ENCODE peak calls at places on chromosomes 3 and 15, in four cellular contexts. One of them, this sample, is unnamed.

GRCh38 chr15:89150762-89151305 is 62.6 kb downstream of the ABHD2 start:
- DNase-seq in A549: no peak
- DNase-seq in GM12878: no peak
- DNase-seq in H1: no peak
- DNase-seq in this sample: no peak

GRCh38 chr3:48991851-48992545 is 2.0 kb downstream of the P4HTM start:
- DNase-seq in A549: no peak
- DNase-seq in GM12878: no peak
- DNase-seq in H1: no peak
- DNase-seq in this sample: no peak

GRCh38 chr15:39823634-39824033 is 41.0 kb upstream of the FSIP1 start:
- DNase-seq in A549: no peak
- DNase-seq in GM12878: no peak
- DNase-seq in H1: no peak
- DNase-seq in this sample: no peak

GRCh38 chr3:47573190-47574172 is 5.2 kb downstream of the CSPG5 start:
- DNase-seq in A549: no peak
- DNase-seq in GM12878: no peak
- DNase-seq in H1: no peak
- DNase-seq in this sample: no peak

GRCh38 chr15:95429345-95429744 is 901.2 kb upstream of the NR2F2 start:
- DNase-seq in A549: no peak
- DNase-seq in GM12878: no peak
- DNase-seq in H1: no peak
- DNase-seq in this sample: no peak

GRCh38 chr15:39188930-39189329 is 391.9 kb upstream of the THBS1 start:
- DNase-seq in A549: peak; percentile 80
- DNase-seq in GM12878: no peak
- DNase-seq in H1: no peak
- DNase-seq in this sample: no peak

GRCh38 chr3:150925751-150926201 is 20.5 kb upstream of the MINDY4B start:
- DNase-seq in A549: peak; percentile 49
- DNase-seq in GM12878: no peak
- DNase-seq in H1: peak; percentile 80
- DNase-seq in this sample: peak; percentile 59

GRCh38 chr3:129592362-129593150 is 13.9 kb downstream of the PLXND1 start:
- DNase-seq in A549: no peak
- DNase-seq in GM12878: no peak
- DNase-seq in H1: peak; percentile 77
- DNase-seq in this sample: no peak

GRCh38 chr3:159902531-159903314 is 85.9 kb upstream of the IL12A start:
- DNase-seq in A549: no peak
- DNase-seq in GM12878: no peak
- DNase-seq in H1: no peak
- DNase-seq in this sample: no peak

GRCh38 chr3:144480520-144480919 is 508.9 kb downstream of the DIPK2A start:
- DNase-seq in A549: no peak
- DNase-seq in GM12878: no peak
- DNase-seq in H1: no peak
- DNase-seq in this sample: no peak

GRCh38 chr3:11820540-11821041 is 26.1 kb downstream of the TAMM41 start:
- DNase-seq in A549: peak; percentile 5
- DNase-seq in GM12878: no peak
- DNase-seq in H1: no peak
- DNase-seq in this sample: no peak

GRCh38 chr15:51758645-51759044 is 7.2 kb downstream of the TMOD2 start:
- DNase-seq in A549: no peak
- DNase-seq in GM12878: no peak
- DNase-seq in H1: no peak
- DNase-seq in this sample: peak; percentile 70

GRCh38 chr3:175526609-175527280 is 667.6 kb downstream of the NAALADL2 start:
- DNase-seq in A549: no peak
- DNase-seq in GM12878: no peak
- DNase-seq in H1: no peak
- DNase-seq in this sample: no peak

GRCh38 chr15:39920510-39921273 is 626 bp upstream of the GPR176 start:
- DNase-seq in A549: peak; percentile 66
- DNase-seq in GM12878: peak; percentile 38
- DNase-seq in H1: peak; percentile 86
- DNase-seq in this sample: peak; percentile 95

GRCh38 chr15:96325579-96326331 is 4.7 kb upstream of the NR2F2 start:
- DNase-seq in A549: peak; percentile 33
- DNase-seq in GM12878: no peak
- DNase-seq in H1: no peak
- DNase-seq in this sample: no peak

GRCh38 chr3:123319760-123320159 is 118.0 kb downstream of the SEC22A start:
- DNase-seq in A549: no peak
- DNase-seq in GM12878: no peak
- DNase-seq in H1: no peak
- DNase-seq in this sample: peak; percentile 67

GRCh38 chr3:124760601-124761000 is 30.3 kb downstream of the UMPS start:
- DNase-seq in A549: no peak
- DNase-seq in GM12878: no peak
- DNase-seq in H1: no peak
- DNase-seq in this sample: no peak

GRCh38 chr15:52111517-52112202 is 915 bp downstream of the BCL2L10 start:
- DNase-seq in A549: no peak
- DNase-seq in GM12878: no peak
- DNase-seq in H1: no peak
- DNase-seq in this sample: no peak

GRCh38 chr3:100060685-100061484 is 53.4 kb downstream of the FILIP1L start:
- DNase-seq in A549: no peak
- DNase-seq in GM12878: no peak
- DNase-seq in H1: no peak
- DNase-seq in this sample: no peak

GRCh38 chr3:126137490-126138130 is 42.8 kb downstream of the ALDH1L1 start:
- DNase-seq in A549: no peak
- DNase-seq in GM12878: no peak
- DNase-seq in H1: peak; percentile 13
- DNase-seq in this sample: no peak

GRCh38 chr15:51736646-51737537 is 563 bp downstream of the LYSMD2 start:
- DNase-seq in A549: peak; percentile 50
- DNase-seq in GM12878: no peak
- DNase-seq in H1: peak; percentile 68
- DNase-seq in this sample: peak; percentile 80

GRCh38 chr3:153640689-153641308 is 478.8 kb downstream of the RAP2B start:
- DNase-seq in A549: no peak
- DNase-seq in GM12878: no peak
- DNase-seq in H1: peak; percentile 47
- DNase-seq in this sample: no peak

GRCh38 chr3:5012398-5012797 is 33.2 kb downstream of the BHLHE40 start:
- DNase-seq in A549: no peak
- DNase-seq in GM12878: no peak
- DNase-seq in H1: no peak
- DNase-seq in this sample: no peak

GRCh38 chr3:48856469-48856868 is 8.8 kb upstream of the PRKAR2A start:
- DNase-seq in A549: no peak
- DNase-seq in GM12878: no peak
- DNase-seq in H1: no peak
- DNase-seq in this sample: no peak

GRCh38 chr3:69428657-69429255 is 42.9 kb upstream of the FRMD4B start:
- DNase-seq in A549: no peak
- DNase-seq in GM12878: no peak
- DNase-seq in H1: no peak
- DNase-seq in this sample: no peak

GRCh38 chr15:99014803-99015676 is 7.4 kb upstream of the PGPEP1L start:
- DNase-seq in A549: peak; percentile 77
- DNase-seq in GM12878: no peak
- DNase-seq in H1: peak; percentile 85
- DNase-seq in this sample: peak; percentile 78

GRCh38 chr3:184289426-184289938 is 9.6 kb upstream of the PSMD2 start:
- DNase-seq in A549: peak; percentile 66
- DNase-seq in GM12878: no peak
- DNase-seq in H1: peak; percentile 91
- DNase-seq in this sample: peak; percentile 83

GRCh38 chr3:7190094-7190493 is 329.2 kb downstream of the GRM7 start:
- DNase-seq in A549: no peak
- DNase-seq in GM12878: no peak
- DNase-seq in H1: no peak
- DNase-seq in this sample: no peak

GRCh38 chr3:177525987-177526712 is 328.9 kb upstream of the TBL1XR1 start:
- DNase-seq in A549: no peak
- DNase-seq in GM12878: no peak
- DNase-seq in H1: no peak
- DNase-seq in this sample: no peak
- TF ChIP-seq CHD2 in A549: no peak
- TF ChIP-seq CHD2 in GM12878: no peak
- TF ChIP-seq CHD2 in H1: no peak
- TF ChIP-seq CHD2 in this sample: no peak

DNA sequence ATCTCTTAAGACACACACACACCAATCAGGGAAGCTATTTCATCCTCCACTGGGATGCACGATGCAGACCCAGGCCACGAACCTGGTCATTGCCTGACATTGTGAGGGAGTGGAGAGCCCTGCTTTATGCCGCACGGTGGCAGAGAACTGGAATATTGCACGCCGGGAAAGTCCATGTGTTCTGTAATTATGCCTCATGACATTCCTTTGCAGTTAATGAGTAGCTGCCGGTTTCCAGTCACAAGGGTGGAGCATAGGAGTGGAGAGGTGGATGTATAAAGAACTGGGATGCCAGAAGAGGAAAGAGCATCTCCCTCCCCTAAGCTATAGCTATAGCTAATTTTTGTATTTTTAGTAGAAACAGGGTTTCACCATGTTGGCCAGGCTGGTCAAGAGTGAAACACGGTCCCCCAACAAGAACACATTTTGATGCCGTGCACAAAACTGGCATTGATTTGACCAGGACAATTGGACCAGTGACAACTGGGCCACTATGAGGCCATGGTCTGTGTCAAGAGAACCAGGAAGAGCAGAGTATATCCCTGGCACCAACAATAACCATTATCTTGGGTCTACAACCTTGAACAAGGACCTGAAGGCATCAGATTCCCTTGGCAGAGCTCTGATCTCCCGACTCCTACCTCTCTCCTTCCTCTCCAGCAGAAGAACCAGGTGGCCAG is 51.4 kb downstream of the SH3BP5 start:
- DNase-seq in A549: no peak
- DNase-seq in GM12878: no peak
- DNase-seq in H1: no peak
- DNase-seq in this sample: no peak
- TF ChIP-seq CHD2 in A549: no peak
- TF ChIP-seq CHD2 in GM12878: no peak
- TF ChIP-seq CHD2 in H1: no peak
- TF ChIP-seq CHD2 in this sample: no peak

GRCh38 chr15:85142324-85142723 is 160.7 kb downstream of the PDE8A start:
- DNase-seq in A549: peak; percentile 35
- DNase-seq in GM12878: no peak
- DNase-seq in H1: no peak
- DNase-seq in this sample: no peak
- TF ChIP-seq CHD2 in A549: no peak
- TF ChIP-seq CHD2 in GM12878: no peak
- TF ChIP-seq CHD2 in H1: no peak
- TF ChIP-seq CHD2 in this sample: no peak

DNA sequence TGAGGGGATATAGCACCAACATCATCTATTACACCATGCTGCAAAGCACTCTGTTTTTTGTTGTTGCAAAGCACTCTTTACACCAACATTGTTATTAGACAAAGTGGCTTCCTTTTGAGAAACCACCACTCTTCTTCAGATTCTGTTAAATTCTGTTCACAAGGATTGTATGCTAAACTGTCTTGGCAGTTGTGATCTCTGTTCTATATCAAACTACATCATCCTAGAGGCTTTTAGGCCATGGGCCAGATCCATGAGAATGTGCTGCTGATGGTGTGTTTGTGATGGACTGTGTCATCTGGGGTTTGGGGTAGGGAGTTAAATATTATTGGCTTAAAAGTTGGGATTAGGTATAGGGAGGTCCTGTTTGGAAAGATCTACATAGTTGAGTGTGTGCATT is 229.8 kb downstream of the GAP43 start:
- DNase-seq in A549: no peak
- DNase-seq in GM12878: no peak
- DNase-seq in H1: no peak
- DNase-seq in this sample: no peak
- TF ChIP-seq CHD2 in A549: no peak
- TF ChIP-seq CHD2 in GM12878: no peak
- TF ChIP-seq CHD2 in H1: no peak
- TF ChIP-seq CHD2 in this sample: no peak

DNA sequence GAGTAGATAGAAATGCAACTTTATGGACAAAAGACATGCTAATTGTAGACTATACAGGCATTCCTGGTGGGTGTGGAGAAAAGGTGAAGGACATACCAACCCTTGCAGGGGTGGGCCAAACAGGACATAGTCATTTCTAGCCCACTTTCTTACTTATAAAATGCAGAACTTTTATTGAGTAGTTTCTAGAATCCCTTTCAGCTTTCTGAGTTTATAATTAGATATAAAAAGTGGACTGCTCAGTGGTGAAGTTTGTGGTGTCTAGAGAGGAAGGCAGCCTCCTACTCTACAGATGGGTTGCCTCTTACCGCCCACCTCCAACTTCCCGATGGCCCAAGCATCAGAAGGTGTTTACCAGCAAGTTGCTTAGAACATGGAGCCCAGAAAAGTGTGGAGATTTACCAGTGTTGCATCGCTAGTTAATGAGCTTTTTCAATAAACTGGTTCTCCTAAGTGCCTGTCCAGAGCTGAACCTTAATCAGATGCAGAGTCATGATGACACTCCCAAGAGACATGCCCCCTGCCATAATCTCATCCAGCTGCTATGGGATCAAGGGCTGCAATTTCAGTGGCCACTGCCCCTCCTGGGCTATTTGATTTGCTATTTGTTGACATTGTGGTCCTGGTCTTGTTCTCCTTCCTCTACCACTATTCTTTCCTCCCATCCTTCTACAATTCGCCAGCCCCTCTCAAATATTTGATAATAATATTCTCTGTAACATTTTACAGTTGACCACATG is 77.5 kb upstream of the STRIT1 start:
- DNase-seq in A549: no peak
- DNase-seq in GM12878: no peak
- DNase-seq in H1: no peak
- DNase-seq in this sample: no peak
- TF ChIP-seq CHD2 in A549: no peak
- TF ChIP-seq CHD2 in GM12878: no peak
- TF ChIP-seq CHD2 in H1: no peak
- TF ChIP-seq CHD2 in this sample: no peak

GRCh38 chr3:120450261-120450913 is 405 bp downstream of the FSTL1 start:
- DNase-seq in A549: peak; percentile 49
- DNase-seq in GM12878: no peak
- DNase-seq in H1: peak; percentile 57
- DNase-seq in this sample: no peak
- TF ChIP-seq CHD2 in A549: no peak
- TF ChIP-seq CHD2 in GM12878: no peak
- TF ChIP-seq CHD2 in H1: no peak
- TF ChIP-seq CHD2 in this sample: no peak